ENCODE peak calls at places on chromosomes 3 and 15, in eight cellular contexts. A is colonic mucosa, J is sigmoid colon, Y is BE2C, O is lower lobe of right lung, T is AG04450, E is psoas muscle, K is cardiac muscle cell. H is an unnamed sample. For H3K27me3, the result is how much of the 10 kb centered on the place peaks cover.

GRCh38 chr15:79938143-79938542 is 32.9 kb downstream of the BCL2A1 start:
- DNase-seq in A (no peak), J (no peak), Y (no peak), O (no peak), T (no peak), E (no peak), K (no peak), H (no peak)

GRCh38 chr3:184142199-184142598 is 7.0 kb downstream of the EIF2B5 start:
- DNase-seq in A (no peak), J (no peak), Y (no peak), O (no peak), T (no peak), E (no peak), K (no peak), H (no peak)

GRCh38 chr3:37745079-37745478 is 116.6 kb upstream of the CTDSPL start:
- DNase-seq in A (no peak), J (no peak), Y (no peak), O (no peak), T (no peak), E (no peak), K (no peak), H (no peak)

GRCh38 chr3:86785381-86785780 is 205.6 kb downstream of the VGLL3 start:
- DNase-seq in A (no peak), J (no peak), Y (no peak), O (no peak), T (no peak), E (no peak), K (peak), H (no peak)

GRCh38 chr3:194687638-194688206 is 2.0 kb downstream of the FAM43A start:
- DNase-seq in A (peak), J (peak), Y (peak), O (peak), T (no peak), E (peak), K (peak), H (no peak)

GRCh38 chr3:155712008-155712407 is 32.9 kb downstream of the PLCH1 start:
- DNase-seq in A (no peak), J (no peak), Y (no peak), O (no peak), T (no peak), E (no peak), K (no peak), H (no peak)

GRCh38 chr3:197456271-197457091 is 99.3 kb downstream of the BDH1 start:
- DNase-seq in A (peak), J (peak), Y (peak), O (peak), T (peak), E (peak), K (peak), H (no peak)

GRCh38 chr3:134231131-134231530 is 19.5 kb downstream of the RYK start:
- DNase-seq in A (no peak), J (no peak), Y (no peak), O (no peak), T (no peak), E (no peak), K (peak), H (no peak)

GRCh38 chr3:139378587-139378986 is 10.9 kb downstream of the COPB2 start:
- DNase-seq in A (no peak), J (no peak), Y (no peak), O (no peak), T (no peak), E (no peak), K (no peak), H (no peak)

GRCh38 chr3:3821780-3822179 is 22.5 kb downstream of the LRRN1 start:
- DNase-seq in A (no peak), J (no peak), Y (no peak), O (no peak), T (no peak), E (no peak), K (no peak), H (no peak)

GRCh38 chr3:5366746-5367145 is 179.2 kb downstream of the EDEM1 start:
- DNase-seq in A (no peak), J (no peak), Y (no peak), O (no peak), T (no peak), E (no peak), K (no peak), H (no peak)

GRCh38 chr3:53202331-53203015 is 41.5 kb downstream of the PRKCD start:
- DNase-seq in A (no peak), J (no peak), Y (no peak), O (no peak), T (no peak), E (no peak), K (no peak), H (no peak)

GRCh38 chr3:186025161-186025560 is 83.7 kb downstream of the ETV5 start:
- DNase-seq in A (no peak), J (no peak), Y (no peak), O (no peak), T (peak), E (no peak), K (peak), H (no peak)

GRCh38 chr3:134938024-134938525 is 143.0 kb downstream of the EPHB1 start:
- DNase-seq in A (no peak), J (peak), Y (no peak), O (no peak), T (no peak), E (no peak), K (no peak), H (no peak)

GRCh38 chr3:19940643-19941042 is 6.3 kb upstream of the RAB5A start:
- DNase-seq in A (no peak), J (no peak), Y (no peak), O (no peak), T (no peak), E (no peak), K (no peak), H (no peak)

GRCh38 chr3:24341668-24342067 is 153.0 kb downstream of the THRB start:
- DNase-seq in A (no peak), J (no peak), Y (no peak), O (no peak), T (no peak), E (no peak), K (no peak), H (no peak)

GRCh38 chr15:63791236-63791635 is 42.5 kb downstream of the HERC1 start:
- DNase-seq in A (no peak), J (no peak), Y (no peak), O (no peak), T (peak), E (no peak), K (no peak), H (no peak)

GRCh38 chr3:138036572-138036971 is 26.6 kb downstream of the CLDN18 start:
- DNase-seq in A (no peak), J (no peak), Y (no peak), O (no peak), T (no peak), E (no peak), K (no peak), H (no peak)

GRCh38 chr3:65398953-65399352 is 639.8 kb downstream of the MAGI1 start:
- DNase-seq in A (no peak), J (no peak), Y (no peak), O (no peak), T (no peak), E (no peak), K (no peak), H (no peak)

GRCh38 chr15:70584838-70585706 is 178.3 kb downstream of the UACA start:
- DNase-seq in A (no peak), J (no peak), Y (peak), O (no peak), T (no peak), E (no peak), K (no peak), H (no peak)
- TF ChIP-seq CTCF in A (peak), J (peak), Y (peak), O (peak), T (peak), E (peak), K (peak), H (peak)

GRCh38 chr15:97084650-97085049 is 754.1 kb downstream of the NR2F2 start:
- DNase-seq in A (no peak), J (no peak), Y (no peak), O (no peak), T (no peak), E (no peak), K (peak), H (no peak)
- H3K27me3 ChIP-seq in A (under half), J (under half), Y (under half), O (under half), T (under half), E (under half), K (under half), H (under half)

GRCh38 chr15:101322849-101323477 is 27.9 kb upstream of the SNRPA1 start:
- DNase-seq in A (no peak), J (no peak), Y (no peak), O (no peak), T (no peak), E (no peak), K (no peak), H (no peak)

GRCh38 chr15:101318147-101318809 is 23.2 kb upstream of the SNRPA1 start:
- DNase-seq in A (no peak), J (no peak), Y (no peak), O (no peak), T (no peak), E (no peak), K (no peak), H (no peak)

GRCh38 chr15:101318810-101319200 is 23.8 kb upstream of the SNRPA1 start:
- DNase-seq in A (no peak), J (no peak), Y (no peak), O (no peak), T (no peak), E (no peak), K (no peak), H (no peak)

GRCh38 chr15:101322016-101322695 is 27.1 kb upstream of the SNRPA1 start:
- DNase-seq in A (no peak), J (no peak), Y (no peak), O (no peak), T (no peak), E (no peak), K (no peak), H (no peak)

GRCh38 chr15:101320501-101321052 is 25.5 kb upstream of the SNRPA1 start:
- DNase-seq in A (no peak), J (peak), Y (no peak), O (peak), T (no peak), E (peak), K (peak), H (no peak)
- TF ChIP-seq CTCF in A (no peak), J (no peak), Y (peak), O (peak), T (peak), E (no peak), K (peak), H (no peak)

GRCh38 chr3:12286504-12286903 is 2.4 kb upstream of the PPARG start:
- DNase-seq in A (no peak), J (no peak), Y (no peak), O (no peak), T (no peak), E (no peak), K (no peak), H (no peak)
- H3K27me3 ChIP-seq in A (under half), J (under half), Y (under half), O (under half), T (under half), E (under half), K (half or more), H (under half)

GRCh38 chr3:159669753-159670152 is 318.9 kb upstream of the IL12A start:
- DNase-seq in A (no peak), J (no peak), Y (no peak), O (no peak), T (no peak), E (no peak), K (no peak), H (no peak)

GRCh38 chr3:159669024-159669476 is 319.6 kb upstream of the IL12A start:
- DNase-seq in A (no peak), J (no peak), Y (no peak), O (no peak), T (no peak), E (no peak), K (peak), H (no peak)

GRCh38 chr3:159675285-159675684 is 313.4 kb upstream of the IL12A start:
- DNase-seq in A (no peak), J (no peak), Y (no peak), O (no peak), T (no peak), E (no peak), K (no peak), H (no peak)

GRCh38 chr3:159674583-159674982 is 314.1 kb upstream of the IL12A start:
- DNase-seq in A (no peak), J (no peak), Y (no peak), O (no peak), T (no peak), E (no peak), K (no peak), H (no peak)

GRCh38 chr3:159672728-159673471 is 315.7 kb upstream of the IL12A start:
- DNase-seq in A (no peak), J (no peak), Y (no peak), O (no peak), T (no peak), E (no peak), K (no peak), H (no peak)
- TF ChIP-seq CTCF in A (no peak), J (no peak), Y (no peak), O (no peak), T (peak), E (no peak), K (no peak), H (no peak)

GRCh38 chr15:72809329-72809728 is 25.8 kb upstream of the ADPGK start:
- DNase-seq in A (no peak), J (no peak), Y (no peak), O (no peak), T (no peak), E (no peak), K (no peak), H (no peak)

GRCh38 chr15:72818632-72819031 is 35.1 kb upstream of the ADPGK start:
- DNase-seq in A (no peak), J (no peak), Y (no peak), O (no peak), T (no peak), E (no peak), K (no peak), H (no peak)

DNA sequence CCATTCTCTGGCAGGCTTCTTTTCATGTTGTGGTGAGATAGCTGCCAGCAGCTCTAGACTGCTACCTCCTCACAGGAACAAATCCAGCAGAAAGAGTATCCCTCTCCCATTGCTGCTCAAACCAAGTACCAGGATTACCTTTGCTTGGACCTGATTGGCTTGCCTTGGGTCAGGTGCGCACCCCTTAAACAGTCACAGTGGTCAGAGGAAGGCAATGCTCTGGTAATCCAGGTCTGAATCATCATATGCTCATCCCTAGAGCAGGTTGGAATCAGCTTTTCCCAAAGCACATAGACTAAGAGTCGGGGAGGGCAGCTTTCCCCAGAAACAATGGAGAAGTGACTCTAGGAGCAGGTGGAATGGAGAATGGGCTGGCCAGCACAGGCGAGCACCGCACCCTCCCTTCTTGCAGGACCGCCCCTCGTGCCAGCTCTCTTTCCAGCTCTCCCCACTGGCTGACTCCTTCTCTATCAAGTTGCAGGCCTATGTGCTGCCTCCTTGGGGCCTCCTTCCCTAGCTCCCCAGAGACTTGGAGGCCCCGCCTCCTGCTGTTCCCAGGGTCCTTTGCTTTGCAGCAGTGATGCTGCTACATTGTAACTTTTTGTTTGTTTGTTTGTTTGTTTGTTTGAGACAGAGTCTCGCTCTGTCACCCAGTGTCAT is 29.9 kb upstream of the ADPGK start:
- DNase-seq in A (no peak), J (no peak), Y (no peak), O (no peak), T (no peak), E (no peak), K (no peak), H (no peak)
- H3K27me3 ChIP-seq in A (under half), J (under half), Y (under half), O (under half), T (under half), E (under half), K (under half), H (under half)

GRCh38 chr3:47850803-47851417 is 48.0 kb downstream of the DHX30 start:
- DNase-seq in A (no peak), J (no peak), Y (no peak), O (no peak), T (no peak), E (no peak), K (no peak), H (no peak)

GRCh38 chr3:47848599-47849117 is 45.7 kb downstream of the DHX30 start:
- DNase-seq in A (no peak), J (no peak), Y (no peak), O (no peak), T (no peak), E (no peak), K (no peak), H (no peak)

GRCh38 chr3:47851888-47852603 is 49.1 kb downstream of the DHX30 start:
- DNase-seq in A (no peak), J (no peak), Y (no peak), O (no peak), T (no peak), E (no peak), K (no peak), H (no peak)

GRCh38 chr3:47849186-47850061 is 46.5 kb downstream of the DHX30 start:
- DNase-seq in A (no peak), J (no peak), Y (no peak), O (no peak), T (no peak), E (no peak), K (no peak), H (no peak)

GRCh38 chr3:47850062-47850802 is 47.3 kb downstream of the DHX30 start:
- DNase-seq in A (no peak), J (no peak), Y (peak), O (no peak), T (peak), E (no peak), K (peak), H (no peak)
- TF ChIP-seq CTCF in A (no peak), J (peak), Y (peak), O (peak), T (peak), E (peak), K (peak), H (no peak)

H was measured in esophagus squamous epithelium.